ENCODE peak calls at places on chromosome 19, in nine cellular contexts. U is left lung, T is AG10803, Q is bronchial epithelial cell, F is kidney, W is body of pancreas, Z is mucosa of descending colon, C is A673, V is kidney epithelial cell. Y is an unnamed sample.

GRCh38 chr19:1817553-1818179 is 5.6 kb upstream of the ATP8B3 start:
- DNase-seq in U (no peak), T (no peak), Q (no peak), F (no peak), W (no peak), Z (no peak), C (no peak), V (no peak), Y (no peak)

GRCh38 chr19:964761-965694 is 19.1 kb upstream of the WDR18 start:
- DNase-seq in U (no peak), T (peak; percentile 22), Q (no peak), F (no peak), W (no peak), Z (no peak), C (peak; percentile 45), V (no peak), Y (no peak)

GRCh38 chr19:33796164-33797100 is at the start of gene KCTD15:
- DNase-seq in U (no peak), T (peak; percentile 49), Q (no peak), F (peak; percentile 86), W (peak; percentile 60), Z (peak; percentile 64), C (peak; percentile 61), V (no peak), Y (peak; percentile 70)

GRCh38 chr19:56134655-56134922 is 6.5 kb upstream of the ZNF444 start:
- DNase-seq in U (no peak), T (no peak), Q (no peak), F (no peak), W (no peak), Z (no peak), C (no peak), V (no peak), Y (no peak)

GRCh38 chr19:8261881-8262280 is 46.3 kb downstream of the CD320 start:
- DNase-seq in U (peak; percentile 17), T (no peak), Q (no peak), F (peak; percentile 77), W (no peak), Z (no peak), C (no peak), V (no peak), Y (no peak)

GRCh38 chr19:54587026-54587425 is 6.4 kb upstream of the LILRA1 start:
- DNase-seq in U (no peak), T (no peak), Q (no peak), F (no peak), W (no peak), Z (no peak), C (no peak), V (no peak), Y (no peak)

GRCh38 chr19:5707576-5708575 is 12.1 kb downstream of the LONP1 start:
- DNase-seq in U (no peak), T (no peak), Q (no peak), F (no peak), W (no peak), Z (no peak), C (no peak), V (no peak), Y (no peak)

GRCh38 chr19:48169585-48169973 is 565 bp downstream of the LIG1 start:
- DNase-seq in U (peak; percentile 85), T (peak; percentile 46), Q (peak; percentile 57), F (peak; percentile 95), W (peak; percentile 86), Z (peak; percentile 95), C (peak; percentile 75), V (no peak), Y (peak; percentile 77)

GRCh38 chr19:54376610-54377009 is 11.9 kb upstream of the LAIR1 start:
- DNase-seq in U (no peak), T (no peak), Q (no peak), F (peak; percentile 30), W (no peak), Z (no peak), C (no peak), V (no peak), Y (no peak)

GRCh38 chr19:3142292-3142670 is 6.4 kb downstream of the GNA15 start:
- DNase-seq in U (no peak), T (peak; percentile 90), Q (peak; percentile 86), F (no peak), W (no peak), Z (no peak), C (peak; percentile 47), V (no peak), Y (peak; percentile 95)

GRCh38 chr19:873084-874019 is 13.9 kb downstream of the CFD start:
- DNase-seq in U (no peak), T (peak; percentile 72), Q (peak; percentile 52), F (peak; percentile 89), W (no peak), Z (peak; percentile 77), C (peak; percentile 84), V (no peak), Y (peak; percentile 37)

GRCh38 chr19:14722127-14722526 is 32.3 kb downstream of the ZNF333 start:
- DNase-seq in U (no peak), T (no peak), Q (no peak), F (no peak), W (no peak), Z (no peak), C (no peak), V (no peak), Y (no peak)

GRCh38 chr19:33630880-33631627 is 9.3 kb downstream of the CHST8 start:
- DNase-seq in U (no peak), T (no peak), Q (no peak), F (no peak), W (no peak), Z (no peak), C (no peak), V (no peak), Y (no peak)

GRCh38 chr19:39303373-39304184 is 7.4 kb downstream of the IFNL1 start:
- DNase-seq in U (no peak), T (no peak), Q (no peak), F (no peak), W (no peak), Z (no peak), C (no peak), V (no peak), Y (no peak)

GRCh38 chr19:7610491-7611240 is 15.0 kb downstream of the CAMSAP3 start:
- DNase-seq in U (no peak), T (no peak), Q (no peak), F (peak; percentile 55), W (no peak), Z (no peak), C (no peak), V (no peak), Y (no peak)

GRCh38 chr19:1624458-1624857 is 19.2 kb upstream of the UQCR11 start:
- DNase-seq in U (no peak), T (peak; percentile 39), Q (peak; percentile 29), F (no peak), W (peak; percentile 40), Z (peak; percentile 64), C (peak; percentile 92), V (no peak), Y (peak; percentile 49)

GRCh38 chr19:7942981-7943443 is 454 bp downstream of the TIMM44 start:
- DNase-seq in U (no peak), T (no peak), Q (no peak), F (no peak), W (peak; percentile 35), Z (no peak), C (no peak), V (no peak), Y (no peak)

GRCh38 chr19:4069331-4069959 is 2.7 kb upstream of the ZBTB7A start:
- DNase-seq in U (no peak), T (no peak), Q (no peak), F (peak; percentile 86), W (no peak), Z (peak; percentile 62), C (no peak), V (no peak), Y (no peak)

GRCh38 chr19:15977193-15977592 is 28.4 kb downstream of the OR10H4 start:
- DNase-seq in U (no peak), T (no peak), Q (no peak), F (no peak), W (no peak), Z (no peak), C (no peak), V (no peak), Y (no peak)

DNA sequence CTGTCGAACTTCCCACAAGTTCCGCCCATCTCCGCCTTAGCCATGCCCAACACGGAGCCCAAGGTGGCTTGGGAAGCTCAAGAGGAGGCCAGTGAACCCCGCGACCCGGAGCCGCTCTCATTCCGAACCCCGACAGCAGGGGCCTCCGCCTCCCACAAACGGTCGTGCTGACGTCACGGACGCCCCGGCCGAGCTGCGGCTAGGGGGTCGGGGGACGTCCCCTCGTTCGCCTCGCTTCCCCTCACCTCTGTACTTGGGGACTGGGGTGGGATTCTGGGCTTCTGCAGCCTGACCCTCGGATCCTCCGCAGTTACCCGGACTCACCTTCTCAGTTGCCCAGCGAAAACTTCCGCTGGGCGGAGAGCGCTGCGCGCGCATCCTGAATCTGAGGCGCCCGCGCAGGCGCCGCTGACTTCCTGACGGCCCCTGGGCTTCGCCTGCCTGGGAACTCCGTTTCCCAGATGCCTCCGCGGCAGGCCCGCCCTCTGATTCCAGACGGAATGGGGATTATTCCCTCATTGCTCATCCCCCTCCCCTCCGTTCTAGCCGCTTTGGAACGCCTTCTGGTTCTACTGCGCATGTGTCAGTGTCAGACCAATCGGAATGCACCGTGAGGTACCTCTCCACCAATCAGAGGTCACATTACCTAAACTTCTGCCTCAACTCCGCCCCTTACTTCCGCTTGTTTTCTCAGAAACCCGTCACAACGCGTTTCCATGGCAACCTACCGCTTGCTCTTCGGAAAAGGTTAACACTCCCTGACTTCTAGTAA is at the start of gene VRK3:
- DNase-seq in U (peak; percentile 99), T (peak; percentile 100), Q (peak; percentile 99), F (peak; percentile 100), W (peak; percentile 99), Z (peak; percentile 98), C (peak; percentile 100), V (peak; percentile 98), Y (peak; percentile 100)
- TF ChIP-seq CTCF in U (peak; percentile 5), T (peak; percentile 19), Q (peak; percentile 9), F (no peak), W (no peak), Z (no peak), C (no peak), V (no peak), Y (peak; percentile 10)

DNA sequence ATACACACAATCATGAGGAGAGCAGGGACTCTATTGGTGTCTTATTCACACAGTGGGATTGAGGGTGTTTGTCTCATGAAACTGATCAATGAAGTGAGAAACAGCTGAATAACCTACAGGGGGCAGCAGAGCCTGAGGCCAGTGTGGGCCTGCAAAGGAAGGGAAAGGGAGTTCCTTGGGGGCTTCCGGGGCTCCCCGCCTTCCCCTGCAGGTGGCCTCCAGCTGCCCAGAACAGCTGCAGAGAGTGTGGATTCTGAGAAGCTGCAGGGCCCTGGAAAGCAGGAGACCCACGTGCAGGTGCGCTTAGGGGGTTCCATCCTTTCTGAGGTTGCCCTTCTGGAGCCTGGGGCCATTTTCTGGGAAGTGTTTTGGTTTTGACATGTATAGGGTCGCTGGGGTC is 20.1 kb downstream of the ZNF763 start:
- DNase-seq in U (no peak), T (no peak), Q (no peak), F (no peak), W (no peak), Z (no peak), C (peak; percentile 39), V (no peak), Y (no peak)
- TF ChIP-seq CTCF in U (no peak), T (no peak), Q (no peak), F (no peak), W (no peak), Z (no peak), C (peak; percentile 54), V (no peak), Y (peak; percentile 9)

GRCh38 chr19:10724573-10725071 is 6.7 kb downstream of the DNM2 start:
- DNase-seq in U (no peak), T (peak; percentile 68), Q (no peak), F (no peak), W (no peak), Z (no peak), C (peak; percentile 69), V (no peak), Y (no peak)
- TF ChIP-seq CTCF in U (no peak), T (no peak), Q (no peak), F (no peak), W (no peak), Z (no peak), C (no peak), V (no peak), Y (no peak)

GRCh38 chr19:40807147-40808020 is 8.4 kb downstream of the EGLN2 start:
- DNase-seq in U (no peak), T (no peak), Q (no peak), F (no peak), W (no peak), Z (peak; percentile 56), C (no peak), V (no peak), Y (no peak)
- TF ChIP-seq CTCF in U (no peak), T (no peak), Q (peak; percentile 47), F (peak; percentile 18), W (peak; percentile 30), Z (no peak), C (peak; percentile 44), V (peak; percentile 36), Y (peak; percentile 28)